ENCODE peak calls at places on chromosomes 1 and 21, in eight cellular contexts. H is foreskin keratinocyte, G is fibroblast of lung, J is tibial nerve, N is psoas muscle, X is ovary, Q is left lung, C is mammary epithelial cell. D is an unnamed sample. For H3K27me3, the result is how much of the 10 kb centered on the place peaks cover.

GRCh38 chr1:200530551-200531261 is 89.8 kb downstream of the KIF14 start:
- DNase-seq in H (no peak), G (no peak), J (no peak), N (no peak), X (no peak), Q (no peak), C (no peak), D (no peak)

GRCh38 chr21:31974454-31974985 is 101.7 kb downstream of the HUNK start:
- DNase-seq in H (no peak), G (no peak), J (no peak), N (no peak), X (no peak), Q (no peak), C (no peak), D (no peak)

GRCh38 chr1:89201489-89201794 is 2.7 kb upstream of the GBP4 start:
- DNase-seq in H (no peak), G (no peak), J (no peak), N (no peak), X (no peak), Q (no peak), C (no peak), D (no peak)

GRCh38 chr1:52368383-52369172 is 2.6 kb upstream of the CC2D1B start:
- DNase-seq in H (peak), G (peak), J (no peak), N (peak), X (peak), Q (peak), C (peak), D (peak)

GRCh38 chr1:31374511-31375196 is 1.8 kb upstream of the FABP3 start:
- DNase-seq in H (no peak), G (peak), J (no peak), N (peak), X (peak), Q (peak), C (no peak), D (peak)

GRCh38 chr1:45348966-45349677 is 8.9 kb upstream of the MUTYH start:
- DNase-seq in H (peak), G (no peak), J (no peak), N (no peak), X (peak), Q (no peak), C (peak), D (no peak)

GRCh38 chr1:32390904-32391480 is 3.2 kb downstream of the BSDC1 start:
- DNase-seq in H (no peak), G (no peak), J (no peak), N (no peak), X (no peak), Q (no peak), C (no peak), D (no peak)

GRCh38 chr1:18385239-18385790 is 95.4 kb upstream of the KLHDC7A start:
- DNase-seq in H (no peak), G (no peak), J (no peak), N (peak), X (peak), Q (no peak), C (no peak), D (peak)

GRCh38 chr1:211548321-211549091 is 30.5 kb downstream of the SLC30A1 start:
- DNase-seq in H (no peak), G (no peak), J (no peak), N (no peak), X (no peak), Q (no peak), C (no peak), D (no peak)

GRCh38 chr1:211543003-211543402 is 36.0 kb downstream of the SLC30A1 start:
- DNase-seq in H (no peak), G (no peak), J (no peak), N (no peak), X (no peak), Q (no peak), C (no peak), D (no peak)

GRCh38 chr1:211549092-211549749 is 29.7 kb downstream of the SLC30A1 start:
- DNase-seq in H (no peak), G (no peak), J (no peak), N (no peak), X (no peak), Q (no peak), C (no peak), D (no peak)

GRCh38 chr1:211547710-211548109 is 31.3 kb downstream of the SLC30A1 start:
- DNase-seq in H (no peak), G (no peak), J (no peak), N (no peak), X (no peak), Q (no peak), C (no peak), D (no peak)

GRCh38 chr1:211546543-211546942 is 32.4 kb downstream of the SLC30A1 start:
- DNase-seq in H (no peak), G (no peak), J (no peak), N (no peak), X (no peak), Q (no peak), C (no peak), D (no peak)
- H3K27ac ChIP-seq in H (no peak), G (no peak), J (no peak), N (no peak), X (no peak), Q (no peak), C (no peak), D (no peak)

GRCh38 chr1:93673159-93673657 is 8.4 kb downstream of the BCAR3 start:
- DNase-seq in H (no peak), G (no peak), J (no peak), N (no peak), X (no peak), Q (no peak), C (no peak), D (no peak)
- H3K27me3 ChIP-seq in H (under half), G (under half), J (under half), N (under half), X (under half), Q (under half), C (under half), D (under half)

GRCh38 chr1:154145986-154146385 is 8.9 kb downstream of the NUP210L start:
- DNase-seq in H (no peak), G (no peak), J (no peak), N (no peak), X (no peak), Q (no peak), C (no peak), D (no peak)
- TF ChIP-seq CTCF in H (peak), G (peak), J (no peak), N (peak), X (no peak), Q (peak), C (peak), D (peak)

GRCh38 chr1:7504438-7504720 is 266.7 kb upstream of the VAMP3 start:
- DNase-seq in H (no peak), G (no peak), J (no peak), N (no peak), X (no peak), Q (no peak), C (no peak), D (no peak)
- H3K27ac ChIP-seq in H (no peak), G (no peak), J (no peak), N (no peak), X (no peak), Q (no peak), C (no peak), D (no peak)

GRCh38 chr21:35686156-35686555 is 374.2 kb downstream of the SETD4 start:
- DNase-seq in H (no peak), G (no peak), J (no peak), N (no peak), X (no peak), Q (no peak), C (no peak), D (no peak)
- H3K27me3 ChIP-seq in H (under half), G (under half), J (under half), N (under half), X (under half), Q (under half), C (under half), D (under half)

GRCh38 chr1:112054504-112054903 is 65.0 kb upstream of the KCND3 start:
- DNase-seq in H (no peak), G (no peak), J (no peak), N (no peak), X (no peak), Q (no peak), C (no peak), D (peak)

GRCh38 chr1:112058815-112059450 is 69.5 kb upstream of the KCND3 start:
- DNase-seq in H (peak), G (no peak), J (no peak), N (no peak), X (no peak), Q (no peak), C (peak), D (no peak)

GRCh38 chr1:112056354-112056753 is 66.9 kb upstream of the KCND3 start:
- DNase-seq in H (no peak), G (no peak), J (no peak), N (no peak), X (no peak), Q (no peak), C (no peak), D (no peak)

GRCh38 chr1:112060266-112060665 is 70.8 kb upstream of the KCND3 start:
- DNase-seq in H (no peak), G (no peak), J (no peak), N (no peak), X (no peak), Q (no peak), C (no peak), D (no peak)

GRCh38 chr1:112057736-112058135 is 68.3 kb upstream of the KCND3 start:
- DNase-seq in H (no peak), G (no peak), J (no peak), N (no peak), X (no peak), Q (no peak), C (no peak), D (no peak)
- TF ChIP-seq CTCF in H (no peak), G (no peak), J (no peak), N (no peak), X (no peak), Q (no peak), C (no peak), D (no peak)